ENCODE peak calls at places on chromosomes 16 and 17, in ten cellular contexts. One of them, this sample, is unnamed.

GRCh38 chr17:50920041-50920410 is 53.9 kb upstream of the TOB1 start:
- DNase-seq in GDM1: no peak
- DNase-seq in activated effector memory CD4-positive, alpha-beta T cell treated with anti-CD3 and anti-CD28 coated beads, Interleukin-2, amount 50 U/mL, for 16 hours: no peak
- DNase-seq in effector CD4-positive, alpha-beta T cell: no peak
- DNase-seq in OCI-M1: no peak
- DNase-seq in thoracic aorta: no peak
- DNase-seq in AG08395: no peak
- DNase-seq in activated CD4-positive, alpha-beta T cell treated with anti-CD3 and anti-CD28 coated beads for 36 hours: no peak
- DNase-seq in stimulated activated CD4-positive, alpha-beta T cell treated with anti-CD3 and anti-CD28 coated beads, Interleukin-2, amount 100 ng/mL, for 4 hours: no peak
- DNase-seq in activated naive CD4-positive, alpha-beta T cell treated with anti-CD3 and anti-CD28 coated beads, Interleukin-2, amount 50 U/mL, for 16 hours: no peak
- DNase-seq in this sample: no peak

GRCh38 chr16:29794231-29794710 is 3.7 kb downstream of the KIF22 start:
- DNase-seq in activated effector memory CD4-positive, alpha-beta T cell treated with anti-CD3 and anti-CD28 coated beads, Interleukin-2, amount 50 U/mL, for 16 hours: no peak
- DNase-seq in activated naive CD4-positive, alpha-beta T cell treated with anti-CD3 and anti-CD28 coated beads, Interleukin-2, amount 50 U/mL, for 16 hours: no peak
- DNase-seq in activated CD4-positive, alpha-beta T cell treated with anti-CD3 and anti-CD28 coated beads for 36 hours: no peak
- DNase-seq in OCI-M1: no peak
- DNase-seq in stimulated activated CD4-positive, alpha-beta T cell treated with anti-CD3 and anti-CD28 coated beads, Interleukin-2, amount 100 ng/mL, for 4 hours: no peak
- DNase-seq in effector CD4-positive, alpha-beta T cell: no peak
- DNase-seq in GDM1: no peak
- DNase-seq in thoracic aorta: no peak
- DNase-seq in AG08395: no peak
- DNase-seq in this sample: no peak

GRCh38 chr16:47643610-47644009 is 182.5 kb downstream of the PHKB start:
- DNase-seq in activated naive CD4-positive, alpha-beta T cell treated with anti-CD3 and anti-CD28 coated beads, Interleukin-2, amount 50 U/mL, for 16 hours: no peak
- DNase-seq in activated CD4-positive, alpha-beta T cell treated with anti-CD3 and anti-CD28 coated beads for 36 hours: no peak
- DNase-seq in GDM1: no peak
- DNase-seq in AG08395: no peak
- DNase-seq in OCI-M1: no peak
- DNase-seq in activated effector memory CD4-positive, alpha-beta T cell treated with anti-CD3 and anti-CD28 coated beads, Interleukin-2, amount 50 U/mL, for 16 hours: no peak
- DNase-seq in stimulated activated CD4-positive, alpha-beta T cell treated with anti-CD3 and anti-CD28 coated beads, Interleukin-2, amount 100 ng/mL, for 4 hours: no peak
- DNase-seq in thoracic aorta: no peak
- DNase-seq in effector CD4-positive, alpha-beta T cell: no peak
- DNase-seq in this sample: no peak

GRCh38 chr17:29883497-29883896 is 46.5 kb downstream of the SSH2 start:
- DNase-seq in effector CD4-positive, alpha-beta T cell: no peak
- DNase-seq in GDM1: no peak
- DNase-seq in thoracic aorta: no peak
- DNase-seq in AG08395: no peak
- DNase-seq in activated naive CD4-positive, alpha-beta T cell treated with anti-CD3 and anti-CD28 coated beads, Interleukin-2, amount 50 U/mL, for 16 hours: no peak
- DNase-seq in activated effector memory CD4-positive, alpha-beta T cell treated with anti-CD3 and anti-CD28 coated beads, Interleukin-2, amount 50 U/mL, for 16 hours: no peak
- DNase-seq in stimulated activated CD4-positive, alpha-beta T cell treated with anti-CD3 and anti-CD28 coated beads, Interleukin-2, amount 100 ng/mL, for 4 hours: no peak
- DNase-seq in OCI-M1: no peak
- DNase-seq in activated CD4-positive, alpha-beta T cell treated with anti-CD3 and anti-CD28 coated beads for 36 hours: no peak
- DNase-seq in this sample: no peak

GRCh38 chr16:10862432-10862831 is 14.6 kb upstream of the CIITA start:
- DNase-seq in stimulated activated CD4-positive, alpha-beta T cell treated with anti-CD3 and anti-CD28 coated beads, Interleukin-2, amount 100 ng/mL, for 4 hours: no peak
- DNase-seq in GDM1: peak
- DNase-seq in activated CD4-positive, alpha-beta T cell treated with anti-CD3 and anti-CD28 coated beads for 36 hours: peak
- DNase-seq in effector CD4-positive, alpha-beta T cell: no peak
- DNase-seq in activated naive CD4-positive, alpha-beta T cell treated with anti-CD3 and anti-CD28 coated beads, Interleukin-2, amount 50 U/mL, for 16 hours: no peak
- DNase-seq in thoracic aorta: peak
- DNase-seq in OCI-M1: peak
- DNase-seq in AG08395: peak
- DNase-seq in activated effector memory CD4-positive, alpha-beta T cell treated with anti-CD3 and anti-CD28 coated beads, Interleukin-2, amount 50 U/mL, for 16 hours: no peak
- DNase-seq in this sample: no peak

GRCh38 chr16:75591001-75591852 is 25.0 kb downstream of the GABARAPL2 start:
- DNase-seq in AG08395: peak
- DNase-seq in thoracic aorta: peak
- DNase-seq in OCI-M1: peak
- DNase-seq in effector CD4-positive, alpha-beta T cell: no peak
- DNase-seq in activated effector memory CD4-positive, alpha-beta T cell treated with anti-CD3 and anti-CD28 coated beads, Interleukin-2, amount 50 U/mL, for 16 hours: no peak
- DNase-seq in activated CD4-positive, alpha-beta T cell treated with anti-CD3 and anti-CD28 coated beads for 36 hours: no peak
- DNase-seq in activated naive CD4-positive, alpha-beta T cell treated with anti-CD3 and anti-CD28 coated beads, Interleukin-2, amount 50 U/mL, for 16 hours: no peak
- DNase-seq in stimulated activated CD4-positive, alpha-beta T cell treated with anti-CD3 and anti-CD28 coated beads, Interleukin-2, amount 100 ng/mL, for 4 hours: no peak
- DNase-seq in GDM1: no peak
- DNase-seq in this sample: no peak

GRCh38 chr17:72515291-72516065 is 394.7 kb downstream of the SOX9 start:
- DNase-seq in stimulated activated CD4-positive, alpha-beta T cell treated with anti-CD3 and anti-CD28 coated beads, Interleukin-2, amount 100 ng/mL, for 4 hours: no peak
- DNase-seq in AG08395: peak
- DNase-seq in thoracic aorta: no peak
- DNase-seq in effector CD4-positive, alpha-beta T cell: no peak
- DNase-seq in GDM1: no peak
- DNase-seq in activated CD4-positive, alpha-beta T cell treated with anti-CD3 and anti-CD28 coated beads for 36 hours: no peak
- DNase-seq in activated effector memory CD4-positive, alpha-beta T cell treated with anti-CD3 and anti-CD28 coated beads, Interleukin-2, amount 50 U/mL, for 16 hours: no peak
- DNase-seq in activated naive CD4-positive, alpha-beta T cell treated with anti-CD3 and anti-CD28 coated beads, Interleukin-2, amount 50 U/mL, for 16 hours: no peak
- DNase-seq in OCI-M1: no peak
- DNase-seq in this sample: no peak

GRCh38 chr16:72552675-72553074 is 380.7 kb upstream of the PMFBP1 start:
- DNase-seq in thoracic aorta: no peak
- DNase-seq in OCI-M1: no peak
- DNase-seq in activated CD4-positive, alpha-beta T cell treated with anti-CD3 and anti-CD28 coated beads for 36 hours: no peak
- DNase-seq in activated effector memory CD4-positive, alpha-beta T cell treated with anti-CD3 and anti-CD28 coated beads, Interleukin-2, amount 50 U/mL, for 16 hours: no peak
- DNase-seq in effector CD4-positive, alpha-beta T cell: no peak
- DNase-seq in AG08395: no peak
- DNase-seq in activated naive CD4-positive, alpha-beta T cell treated with anti-CD3 and anti-CD28 coated beads, Interleukin-2, amount 50 U/mL, for 16 hours: no peak
- DNase-seq in GDM1: no peak
- DNase-seq in stimulated activated CD4-positive, alpha-beta T cell treated with anti-CD3 and anti-CD28 coated beads, Interleukin-2, amount 100 ng/mL, for 4 hours: no peak
- DNase-seq in this sample: no peak

GRCh38 chr17:1562178-1562643 is 381 bp downstream of the PITPNA start:
- DNase-seq in activated effector memory CD4-positive, alpha-beta T cell treated with anti-CD3 and anti-CD28 coated beads, Interleukin-2, amount 50 U/mL, for 16 hours: no peak
- DNase-seq in activated naive CD4-positive, alpha-beta T cell treated with anti-CD3 and anti-CD28 coated beads, Interleukin-2, amount 50 U/mL, for 16 hours: no peak
- DNase-seq in OCI-M1: peak
- DNase-seq in GDM1: no peak
- DNase-seq in stimulated activated CD4-positive, alpha-beta T cell treated with anti-CD3 and anti-CD28 coated beads, Interleukin-2, amount 100 ng/mL, for 4 hours: no peak
- DNase-seq in thoracic aorta: no peak
- DNase-seq in effector CD4-positive, alpha-beta T cell: no peak
- DNase-seq in AG08395: peak
- DNase-seq in activated CD4-positive, alpha-beta T cell treated with anti-CD3 and anti-CD28 coated beads for 36 hours: no peak
- DNase-seq in this sample: peak

GRCh38 chr17:784143-784542 is 2.0 kb downstream of the MRM3 start:
- DNase-seq in activated CD4-positive, alpha-beta T cell treated with anti-CD3 and anti-CD28 coated beads for 36 hours: peak
- DNase-seq in activated effector memory CD4-positive, alpha-beta T cell treated with anti-CD3 and anti-CD28 coated beads, Interleukin-2, amount 50 U/mL, for 16 hours: no peak
- DNase-seq in stimulated activated CD4-positive, alpha-beta T cell treated with anti-CD3 and anti-CD28 coated beads, Interleukin-2, amount 100 ng/mL, for 4 hours: no peak
- DNase-seq in thoracic aorta: no peak
- DNase-seq in AG08395: no peak
- DNase-seq in activated naive CD4-positive, alpha-beta T cell treated with anti-CD3 and anti-CD28 coated beads, Interleukin-2, amount 50 U/mL, for 16 hours: no peak
- DNase-seq in effector CD4-positive, alpha-beta T cell: no peak
- DNase-seq in OCI-M1: no peak
- DNase-seq in GDM1: no peak
- DNase-seq in this sample: no peak

GRCh38 chr17:35797918-35798317 is 2.5 kb upstream of the MMP28 start:
- DNase-seq in OCI-M1: no peak
- DNase-seq in activated naive CD4-positive, alpha-beta T cell treated with anti-CD3 and anti-CD28 coated beads, Interleukin-2, amount 50 U/mL, for 16 hours: no peak
- DNase-seq in AG08395: no peak
- DNase-seq in activated effector memory CD4-positive, alpha-beta T cell treated with anti-CD3 and anti-CD28 coated beads, Interleukin-2, amount 50 U/mL, for 16 hours: no peak
- DNase-seq in activated CD4-positive, alpha-beta T cell treated with anti-CD3 and anti-CD28 coated beads for 36 hours: no peak
- DNase-seq in GDM1: no peak
- DNase-seq in thoracic aorta: no peak
- DNase-seq in stimulated activated CD4-positive, alpha-beta T cell treated with anti-CD3 and anti-CD28 coated beads, Interleukin-2, amount 100 ng/mL, for 4 hours: no peak
- DNase-seq in effector CD4-positive, alpha-beta T cell: no peak
- DNase-seq in this sample: no peak

GRCh38 chr16:867421-868385 is 67.2 kb upstream of the GNG13 start:
- DNase-seq in activated CD4-positive, alpha-beta T cell treated with anti-CD3 and anti-CD28 coated beads for 36 hours: no peak
- DNase-seq in OCI-M1: no peak
- DNase-seq in GDM1: no peak
- DNase-seq in effector CD4-positive, alpha-beta T cell: no peak
- DNase-seq in activated effector memory CD4-positive, alpha-beta T cell treated with anti-CD3 and anti-CD28 coated beads, Interleukin-2, amount 50 U/mL, for 16 hours: no peak
- DNase-seq in thoracic aorta: no peak
- DNase-seq in AG08395: no peak
- DNase-seq in stimulated activated CD4-positive, alpha-beta T cell treated with anti-CD3 and anti-CD28 coated beads, Interleukin-2, amount 100 ng/mL, for 4 hours: no peak
- DNase-seq in activated naive CD4-positive, alpha-beta T cell treated with anti-CD3 and anti-CD28 coated beads, Interleukin-2, amount 50 U/mL, for 16 hours: no peak
- DNase-seq in this sample: no peak

GRCh38 chr16:89332248-89333245 is 115.0 kb downstream of the ZNF778 start:
- DNase-seq in thoracic aorta: no peak
- DNase-seq in OCI-M1: no peak
- DNase-seq in activated CD4-positive, alpha-beta T cell treated with anti-CD3 and anti-CD28 coated beads for 36 hours: no peak
- DNase-seq in activated naive CD4-positive, alpha-beta T cell treated with anti-CD3 and anti-CD28 coated beads, Interleukin-2, amount 50 U/mL, for 16 hours: peak
- DNase-seq in GDM1: no peak
- DNase-seq in AG08395: no peak
- DNase-seq in effector CD4-positive, alpha-beta T cell: no peak
- DNase-seq in activated effector memory CD4-positive, alpha-beta T cell treated with anti-CD3 and anti-CD28 coated beads, Interleukin-2, amount 50 U/mL, for 16 hours: no peak
- DNase-seq in stimulated activated CD4-positive, alpha-beta T cell treated with anti-CD3 and anti-CD28 coated beads, Interleukin-2, amount 100 ng/mL, for 4 hours: no peak
- DNase-seq in this sample: no peak

GRCh38 chr16:28120754-28121153 is 57.2 kb upstream of the GSG1L start:
- DNase-seq in GDM1: no peak
- DNase-seq in activated CD4-positive, alpha-beta T cell treated with anti-CD3 and anti-CD28 coated beads for 36 hours: no peak
- DNase-seq in stimulated activated CD4-positive, alpha-beta T cell treated with anti-CD3 and anti-CD28 coated beads, Interleukin-2, amount 100 ng/mL, for 4 hours: no peak
- DNase-seq in activated naive CD4-positive, alpha-beta T cell treated with anti-CD3 and anti-CD28 coated beads, Interleukin-2, amount 50 U/mL, for 16 hours: no peak
- DNase-seq in activated effector memory CD4-positive, alpha-beta T cell treated with anti-CD3 and anti-CD28 coated beads, Interleukin-2, amount 50 U/mL, for 16 hours: no peak
- DNase-seq in OCI-M1: no peak
- DNase-seq in effector CD4-positive, alpha-beta T cell: no peak
- DNase-seq in thoracic aorta: no peak
- DNase-seq in AG08395: no peak
- DNase-seq in this sample: no peak

GRCh38 chr17:48522031-48522593 is 8.7 kb downstream of the HOXB1 start:
- DNase-seq in activated CD4-positive, alpha-beta T cell treated with anti-CD3 and anti-CD28 coated beads for 36 hours: no peak
- DNase-seq in effector CD4-positive, alpha-beta T cell: no peak
- DNase-seq in activated effector memory CD4-positive, alpha-beta T cell treated with anti-CD3 and anti-CD28 coated beads, Interleukin-2, amount 50 U/mL, for 16 hours: peak
- DNase-seq in GDM1: no peak
- DNase-seq in thoracic aorta: no peak
- DNase-seq in OCI-M1: no peak
- DNase-seq in stimulated activated CD4-positive, alpha-beta T cell treated with anti-CD3 and anti-CD28 coated beads, Interleukin-2, amount 100 ng/mL, for 4 hours: no peak
- DNase-seq in activated naive CD4-positive, alpha-beta T cell treated with anti-CD3 and anti-CD28 coated beads, Interleukin-2, amount 50 U/mL, for 16 hours: no peak
- DNase-seq in AG08395: no peak
- DNase-seq in this sample: no peak

GRCh38 chr17:76678330-76678729 is 32.4 kb downstream of the MXRA7 start:
- DNase-seq in thoracic aorta: no peak
- DNase-seq in activated CD4-positive, alpha-beta T cell treated with anti-CD3 and anti-CD28 coated beads for 36 hours: peak
- DNase-seq in activated naive CD4-positive, alpha-beta T cell treated with anti-CD3 and anti-CD28 coated beads, Interleukin-2, amount 50 U/mL, for 16 hours: no peak
- DNase-seq in effector CD4-positive, alpha-beta T cell: no peak
- DNase-seq in activated effector memory CD4-positive, alpha-beta T cell treated with anti-CD3 and anti-CD28 coated beads, Interleukin-2, amount 50 U/mL, for 16 hours: peak
- DNase-seq in OCI-M1: no peak
- DNase-seq in GDM1: no peak
- DNase-seq in AG08395: no peak
- DNase-seq in stimulated activated CD4-positive, alpha-beta T cell treated with anti-CD3 and anti-CD28 coated beads, Interleukin-2, amount 100 ng/mL, for 4 hours: no peak
- DNase-seq in this sample: no peak

GRCh38 chr17:17375826-17376225 is 72.7 kb downstream of the NT5M start:
- DNase-seq in activated naive CD4-positive, alpha-beta T cell treated with anti-CD3 and anti-CD28 coated beads, Interleukin-2, amount 50 U/mL, for 16 hours: no peak
- DNase-seq in GDM1: no peak
- DNase-seq in activated effector memory CD4-positive, alpha-beta T cell treated with anti-CD3 and anti-CD28 coated beads, Interleukin-2, amount 50 U/mL, for 16 hours: no peak
- DNase-seq in OCI-M1: no peak
- DNase-seq in activated CD4-positive, alpha-beta T cell treated with anti-CD3 and anti-CD28 coated beads for 36 hours: no peak
- DNase-seq in AG08395: no peak
- DNase-seq in effector CD4-positive, alpha-beta T cell: no peak
- DNase-seq in stimulated activated CD4-positive, alpha-beta T cell treated with anti-CD3 and anti-CD28 coated beads, Interleukin-2, amount 100 ng/mL, for 4 hours: no peak
- DNase-seq in thoracic aorta: no peak
- DNase-seq in this sample: no peak

GRCh38 chr17:45646288-45646988 is 137.7 kb upstream of the CRHR1 start:
- DNase-seq in thoracic aorta: no peak
- DNase-seq in GDM1: peak
- DNase-seq in OCI-M1: no peak
- DNase-seq in activated effector memory CD4-positive, alpha-beta T cell treated with anti-CD3 and anti-CD28 coated beads, Interleukin-2, amount 50 U/mL, for 16 hours: no peak
- DNase-seq in activated naive CD4-positive, alpha-beta T cell treated with anti-CD3 and anti-CD28 coated beads, Interleukin-2, amount 50 U/mL, for 16 hours: no peak
- DNase-seq in AG08395: no peak
- DNase-seq in stimulated activated CD4-positive, alpha-beta T cell treated with anti-CD3 and anti-CD28 coated beads, Interleukin-2, amount 100 ng/mL, for 4 hours: no peak
- DNase-seq in effector CD4-positive, alpha-beta T cell: no peak
- DNase-seq in activated CD4-positive, alpha-beta T cell treated with anti-CD3 and anti-CD28 coated beads for 36 hours: no peak
- DNase-seq in this sample: no peak

GRCh38 chr16:65909310-65910050 is 457.0 kb upstream of the CDH5 start:
- DNase-seq in GDM1: no peak
- DNase-seq in activated effector memory CD4-positive, alpha-beta T cell treated with anti-CD3 and anti-CD28 coated beads, Interleukin-2, amount 50 U/mL, for 16 hours: no peak
- DNase-seq in OCI-M1: peak
- DNase-seq in effector CD4-positive, alpha-beta T cell: no peak
- DNase-seq in thoracic aorta: no peak
- DNase-seq in AG08395: no peak
- DNase-seq in stimulated activated CD4-positive, alpha-beta T cell treated with anti-CD3 and anti-CD28 coated beads, Interleukin-2, amount 100 ng/mL, for 4 hours: no peak
- DNase-seq in activated CD4-positive, alpha-beta T cell treated with anti-CD3 and anti-CD28 coated beads for 36 hours: no peak
- DNase-seq in activated naive CD4-positive, alpha-beta T cell treated with anti-CD3 and anti-CD28 coated beads, Interleukin-2, amount 50 U/mL, for 16 hours: no peak
- DNase-seq in this sample: no peak